ENCODE peak calls at places on chromosomes 11 and 22, in six cellular contexts. U is IMR-90, E is GM23248, S is neural progenitor cell, O is DND-41, W is A549. X is an unnamed sample.

GRCh38 chr22:26577081-26577480 is 12.9 kb downstream of the TPST2 start:
- DNase-seq in E (no peak), U (no peak), O (no peak), W (no peak), S (no peak), X (no peak)

GRCh38 chr11:33722579-33723234 is 13.5 kb downstream of the CD59 start:
- DNase-seq in U (peak; percentile 80), O (no peak), W (peak; percentile 58), S (no peak), E (peak; percentile 95), X (no peak)

GRCh38 chr11:30683176-30683575 is 97.0 kb upstream of the MPPED2 start:
- DNase-seq in W (no peak), U (peak; percentile 22), O (no peak), E (peak; percentile 19), S (no peak), X (no peak)

GRCh38 chr11:11563193-11563592 is 58.6 kb downstream of the GALNT18 start:
- DNase-seq in E (no peak), U (no peak), W (no peak), S (no peak), O (no peak), X (no peak)

GRCh38 chr11:84819128-84819527 is 808.0 kb downstream of the DLG2 start:
- DNase-seq in W (no peak), U (no peak), O (no peak), E (peak; percentile 59), S (no peak), X (no peak)

GRCh38 chr22:49791682-49792081 is 36.0 kb downstream of the BRD1 start:
- DNase-seq in E (no peak), W (no peak), U (no peak), O (no peak), S (no peak), X (no peak)

GRCh38 chr11:104583857-104584256 is 314.4 kb downstream of the CASP12 start:
- DNase-seq in O (no peak), U (no peak), E (peak; percentile 2), W (no peak), S (no peak), X (no peak)

GRCh38 chr22:30208631-30209603 is 37.6 kb downstream of the LIF start:
- DNase-seq in S (no peak), E (peak; percentile 83), W (peak; percentile 71), U (peak; percentile 97), O (no peak), X (no peak)

GRCh38 chr11:107591446-107592236 is 694 bp downstream of the ELMOD1 start:
- DNase-seq in S (peak; percentile 68), W (no peak), O (no peak), E (peak; percentile 70), U (no peak), X (no peak)

GRCh38 chr11:4441500-4441899 is 7.6 kb upstream of the OR52K2 start:
- DNase-seq in E (no peak), O (no peak), W (no peak), U (no peak), S (no peak), X (no peak)

GRCh38 chr11:28176231-28176853 is 68.2 kb downstream of the METTL15 start:
- DNase-seq in W (no peak), U (no peak), O (no peak), S (no peak), E (peak; percentile 55), X (no peak)

GRCh38 chr11:94171693-94172440 is 43.2 kb downstream of the PANX1 start:
- DNase-seq in S (peak; percentile 79), U (peak; percentile 50), O (peak; percentile 43), E (peak; percentile 68), W (peak; percentile 32), X (peak; percentile 93)

GRCh38 chr11:130088217-130088616 is 18.5 kb downstream of the APLP2 start:
- DNase-seq in O (no peak), U (no peak), W (no peak), S (no peak), E (no peak), X (no peak)

GRCh38 chr22:48427731-48428211 is 1399.9 kb downstream of the BRD1 start:
- DNase-seq in E (no peak), O (no peak), W (no peak), U (no peak), S (no peak), X (no peak)

GRCh38 chr11:20388096-20389055 is 860 bp downstream of the PRMT3 start:
- DNase-seq in S (no peak), W (no peak), U (no peak), O (peak; percentile 40), E (peak; percentile 45), X (peak; percentile 66)

GRCh38 chr22:35477911-35478582 is 62.6 kb upstream of the RASD2 start:
- DNase-seq in S (no peak), E (peak; percentile 70), O (no peak), U (peak; percentile 91), W (peak; percentile 70), X (no peak)

GRCh38 chr22:44710474-44711235 is 8.7 kb downstream of the PRR5 start:
- DNase-seq in O (peak; percentile 49), W (no peak), E (no peak), U (no peak), S (no peak), X (no peak)

GRCh38 chr22:41367680-41368542 is 13.8 kb upstream of the TEF start:
- DNase-seq in S (peak; percentile 51), U (peak; percentile 22), E (peak; percentile 77), O (no peak), W (no peak), X (no peak)

GRCh38 chr11:69368119-69368880 is 74.3 kb downstream of the MYEOV start:
- DNase-seq in U (no peak), W (no peak), O (no peak), E (no peak), S (no peak), X (no peak)

GRCh38 chr11:64654958-64655541 is 64.0 kb downstream of the SLC22A12 start:
- DNase-seq in W (no peak), S (no peak), E (no peak), O (no peak), U (no peak), X (peak; percentile 53)

GRCh38 chr22:32281092-32281491 is 25.9 kb upstream of the SLC5A4 start:
- DNase-seq in E (peak; percentile 31), S (no peak), U (no peak), W (peak; percentile 1), O (no peak), X (no peak)

GRCh38 chr22:46695346-46696224 is 42.5 kb downstream of the CERK start:
- DNase-seq in S (no peak), E (no peak), O (no peak), U (no peak), W (no peak), X (no peak)

GRCh38 chr11:111777094-111778046 is 11.2 kb upstream of the PPP2R1B start:
- DNase-seq in U (peak; percentile 82), O (peak; percentile 32), W (peak; percentile 66), S (peak; percentile 78), E (peak; percentile 87), X (peak; percentile 100)

GRCh38 chr11:76329983-76330382 is 50.9 kb downstream of the THAP12 start:
- DNase-seq in O (no peak), S (peak; percentile 57), U (no peak), E (no peak), W (no peak), X (no peak)

GRCh38 chr11:128354476-128354875 is 232.9 kb downstream of the ETS1 start:
- DNase-seq in S (no peak), W (no peak), O (no peak), U (peak; percentile 58), E (peak; percentile 30), X (no peak)

GRCh38 chr11:5476184-5476819 is 12.2 kb upstream of the OR52D1 start:
- DNase-seq in S (peak; percentile 73), U (peak; percentile 57), O (peak; percentile 34), W (peak; percentile 65), E (peak; percentile 74), X (peak; percentile 70)

GRCh38 chr22:29704528-29705285 is 15.1 kb upstream of the CABP7 start:
- DNase-seq in W (peak; percentile 43), E (peak; percentile 68), S (no peak), O (no peak), U (peak; percentile 76), X (peak; percentile 63)

GRCh38 chr11:101913631-101914030 is 1.2 kb upstream of the CEP126 start:
- DNase-seq in O (no peak), U (no peak), W (no peak), E (no peak), S (no peak), X (no peak)

GRCh38 chr11:95084509-95084908 is 5.1 kb upstream of the ENDOD1 start:
- DNase-seq in E (peak; percentile 87), O (no peak), U (peak; percentile 55), S (no peak), W (no peak), X (no peak)

GRCh38 chr11:78231962-78232459 is 43.3 kb downstream of the USP35 start:
- DNase-seq in E (peak; percentile 53), U (peak; percentile 83), S (no peak), W (no peak), O (no peak), X (no peak)

GRCh38 chr11:130023204-130023603 is 20.6 kb upstream of the PRDM10 start:
- DNase-seq in S (no peak), E (peak; percentile 60), U (peak; percentile 48), O (no peak), W (no peak), X (peak; percentile 51)

GRCh38 chr11:36377759-36378553 is 81.9 kb downstream of the PRR5L start:
- DNase-seq in S (no peak), E (no peak), U (no peak), O (no peak), W (no peak), X (no peak)
- H3K4me3 ChIP-seq in S (peak overlapping the region; percentile 63), E (peak overlapping the region; percentile 89), U (peak overlapping the region; percentile 83), O (no peak overlapping the region), W (peak overlapping the region; percentile 70), X (no peak overlapping the region)

GRCh38 chr11:7292902-7293301 is 41.2 kb downstream of the SYT9 start:
- DNase-seq in U (no peak), S (no peak), O (no peak), W (no peak), E (no peak), X (no peak)
- H3K4me2 ChIP-seq in U (no peak overlapping the region), S (no peak overlapping the region), O (no peak overlapping the region), W (no peak overlapping the region), E (no peak overlapping the region), X (no peak overlapping the region)

GRCh38 chr11:72105888-72106287 is at the start of gene TOMT:
- DNase-seq in E (no peak), W (no peak), U (no peak), S (no peak), O (no peak), X (no peak)
- H3K4me3 ChIP-seq in E (no peak within 1 kb of the TSS), W (no peak within 1 kb of the TSS), U (no peak within 1 kb of the TSS), S (no peak within 1 kb of the TSS), O (no peak within 1 kb of the TSS), X (no peak within 1 kb of the TSS)

GRCh38 chr11:134637091-134638015 is 225.3 kb upstream of the B3GAT1 start:
- DNase-seq in O (peak; percentile 56), S (no peak), U (no peak), E (no peak), W (no peak), X (no peak)
- H3K4me2 ChIP-seq in O (no peak overlapping the region), S (no peak overlapping the region), U (no peak overlapping the region), E (no peak overlapping the region), W (no peak overlapping the region), X (no peak overlapping the region)

GRCh38 chr22:42427211-42427610 is 5.0 kb downstream of the NFAM1 start:
- DNase-seq in E (no peak), U (no peak), S (no peak), O (no peak), W (no peak), X (no peak)
- H3K4me3 ChIP-seq in E (no peak overlapping the region), U (no peak overlapping the region), S (no peak overlapping the region), O (no peak overlapping the region), W (no peak overlapping the region), X (no peak overlapping the region)